ENCODE peak calls at places on chromosomes 2 and 18, in ten cellular contexts. R is body of pancreas, Y is sigmoid colon, T is prostate gland, A is K562, G is IMR-90, Z is Peyer's patch, F is A549, J is ovary, N is heart left ventricle. S is an unnamed sample.

GRCh38 chr18:12597775-12598174 is 60.1 kb downstream of the SPIRE1 start:
- DNase-seq in T (no peak), G (peak; percentile 90), A (no peak), N (peak; percentile 14), R (peak; percentile 68), F (peak; percentile 32), J (peak; percentile 44), Z (no peak), Y (no peak), S (peak; percentile 53)

GRCh38 chr2:184920451-184920965 is 322.2 kb downstream of the ZNF804A start:
- DNase-seq in J (no peak), R (no peak), Z (no peak), T (no peak), N (no peak), A (no peak), G (peak; percentile 9), Y (no peak), F (no peak), S (no peak)

GRCh38 chr2:15636972-15637785 is 45.5 kb downstream of the DDX1 start:
- DNase-seq in A (peak; percentile 77), Z (peak; percentile 63), Y (no peak), R (peak; percentile 57), F (peak; percentile 77), G (peak; percentile 68), N (peak; percentile 71), J (peak; percentile 86), T (peak; percentile 69), S (peak; percentile 38)

GRCh38 chr2:98882971-98883779 is 52.9 kb downstream of the CRACDL start:
- DNase-seq in F (no peak), N (no peak), J (no peak), Z (no peak), T (no peak), G (no peak), A (no peak), R (no peak), Y (no peak), S (no peak)

GRCh38 chr2:199459286-199460100 is 1.8 kb upstream of the SATB2 start:
- DNase-seq in T (peak; percentile 89), F (peak; percentile 71), J (peak; percentile 93), Y (peak; percentile 96), A (peak; percentile 70), G (peak; percentile 95), R (peak; percentile 86), Z (peak; percentile 93), N (peak; percentile 93), S (peak; percentile 71)

GRCh38 chr2:68537872-68538271 is 70.5 kb downstream of the APLF start:
- DNase-seq in Y (no peak), N (no peak), A (no peak), F (no peak), G (peak; percentile 59), T (no peak), Z (no peak), J (no peak), R (no peak), S (no peak)

GRCh38 chr2:173205375-173205774 is 129.7 kb downstream of the MAP3K20 start:
- DNase-seq in T (peak; percentile 63), G (peak; percentile 28), A (no peak), Y (peak; percentile 97), Z (no peak), J (peak; percentile 83), R (peak; percentile 43), N (peak; percentile 81), F (no peak), S (no peak)

GRCh38 chr2:42984617-42985016 is 192.2 kb upstream of the HAAO start:
- DNase-seq in Y (no peak), T (no peak), A (no peak), G (no peak), N (no peak), R (no peak), F (no peak), J (no peak), Z (no peak), S (no peak)

GRCh38 chr2:47725808-47726207 is 57.1 kb upstream of the MSH6 start:
- DNase-seq in T (no peak), G (no peak), A (no peak), N (no peak), F (no peak), Z (no peak), Y (no peak), R (no peak), J (no peak), S (no peak)

GRCh38 chr18:58158008-58158407 is 114.0 kb downstream of the NEDD4L start:
- DNase-seq in F (no peak), J (no peak), G (peak; percentile 8), A (peak; percentile 13), Y (no peak), R (no peak), Z (no peak), T (no peak), N (no peak), S (no peak)

GRCh38 chr2:3536682-3537632 is 17.6 kb upstream of the ADI1 start:
- DNase-seq in A (peak; percentile 79), Z (no peak), R (peak; percentile 35), T (no peak), Y (peak; percentile 84), G (peak; percentile 56), N (peak; percentile 61), F (peak; percentile 81), J (peak; percentile 80), S (peak; percentile 69)

DNA sequence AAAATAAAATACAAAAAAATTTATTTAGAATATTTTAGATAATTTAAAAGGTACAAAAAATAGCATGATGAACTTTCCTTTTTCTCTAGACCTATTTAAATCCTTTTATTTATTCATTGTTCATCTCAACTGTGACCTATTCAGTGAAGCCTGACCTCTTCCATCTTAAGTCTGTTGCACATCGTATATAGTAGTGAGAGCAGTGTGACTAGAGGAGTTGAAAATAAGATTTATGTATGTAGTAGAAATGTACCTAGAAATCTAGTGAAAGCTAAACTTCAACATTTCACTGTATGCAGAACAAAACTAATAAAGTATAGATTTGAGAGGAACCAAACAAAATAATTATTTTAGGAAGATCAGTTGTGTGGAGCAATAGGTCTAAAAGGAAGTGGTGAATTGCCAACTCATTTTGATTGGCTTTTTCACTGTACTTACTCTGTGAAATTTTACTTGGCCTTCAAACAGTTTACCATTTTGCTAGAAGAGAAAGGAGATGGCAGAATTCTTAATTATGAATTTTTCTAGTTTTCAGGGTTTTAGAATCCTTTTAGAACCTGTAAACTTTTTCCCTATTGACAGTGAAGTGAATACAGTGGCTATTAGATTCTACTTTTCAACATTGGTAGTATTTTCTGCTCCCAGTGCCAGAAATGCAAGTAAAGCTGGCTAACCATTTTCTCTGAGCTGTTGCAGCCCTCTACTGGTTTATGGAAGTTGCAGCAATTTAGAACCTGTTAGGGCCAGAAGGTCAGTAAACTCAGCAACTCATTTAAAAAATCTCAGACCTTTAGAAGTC is 11.1 kb downstream of the ANKRD12 start:
- DNase-seq in N (peak; percentile 33), G (peak; percentile 81), F (peak; percentile 41), T (peak; percentile 45), R (peak; percentile 45), J (no peak), Z (no peak), A (peak; percentile 62), Y (no peak), S (peak; percentile 33)
- TF ChIP-seq POLR2A in N (no peak), G (no peak), F (no peak), T (no peak), R (no peak), J (no peak), Z (no peak), A (no peak), Y (no peak), S (no peak)

GRCh38 chr2:206766057-206766930 is 888 bp downstream of the FASTKD2 start:
- DNase-seq in N (no peak), F (no peak), T (no peak), J (no peak), A (no peak), R (no peak), G (no peak), Z (no peak), Y (no peak), S (no peak)

GRCh38 chr2:206764673-206765241 is 371 bp downstream of the MDH1B start:
- DNase-seq in F (peak; percentile 3), J (no peak), Z (no peak), Y (no peak), R (no peak), G (peak; percentile 1), N (no peak), T (no peak), A (no peak), S (no peak)

DNA sequence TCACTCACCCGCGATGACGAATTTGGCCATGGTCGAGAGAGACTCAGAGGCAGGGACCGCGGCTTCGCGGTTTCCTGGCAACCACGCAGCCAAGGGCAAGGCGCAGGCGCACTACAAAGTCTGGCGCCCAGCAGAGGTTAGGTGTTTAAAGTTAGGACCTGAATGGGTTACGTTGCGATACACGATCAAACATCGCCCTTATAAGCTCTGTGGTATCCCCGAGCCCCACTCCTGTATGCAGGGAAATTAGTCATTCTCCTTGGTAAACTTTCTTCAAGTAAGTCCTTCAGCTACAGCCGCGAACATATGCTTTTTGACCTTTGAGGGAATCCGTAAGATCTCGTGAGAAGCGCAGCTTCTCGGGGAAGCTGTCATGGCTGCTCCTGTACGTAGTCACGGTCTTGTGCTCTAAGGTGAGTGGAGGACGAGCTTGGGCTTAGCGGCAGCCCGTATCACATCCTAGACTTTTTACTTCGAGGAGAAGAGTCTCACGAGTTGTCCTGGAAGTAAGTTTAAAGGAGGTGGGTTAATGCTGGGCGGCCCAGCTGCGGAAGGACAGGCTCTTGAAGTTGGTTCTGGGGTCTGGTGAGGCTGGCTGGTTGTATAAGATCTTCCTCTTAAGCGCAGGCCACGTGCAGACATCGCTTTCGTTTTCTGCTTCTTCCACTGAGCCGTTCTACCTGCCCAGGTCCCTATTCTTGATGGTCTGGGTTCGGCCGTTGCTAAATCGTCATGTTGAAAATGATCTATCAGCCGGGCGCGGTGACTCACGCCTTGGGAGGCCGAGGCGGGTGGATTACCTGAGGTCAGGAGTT is at the start of the genes FASTKD2 and MDH1B:
- DNase-seq in Y (peak; percentile 95), F (peak; percentile 72), T (peak; percentile 83), Z (peak; percentile 85), J (peak; percentile 91), G (peak; percentile 97), R (peak; percentile 87), N (peak; percentile 85), A (peak; percentile 77), S (peak; percentile 82)
- TF ChIP-seq POLR2A in Y (peak; percentile 43), F (peak; percentile 75), T (no peak), Z (peak; percentile 67), J (peak; percentile 63), G (peak; percentile 91), R (peak; percentile 87), N (no peak), A (peak; percentile 92), S (peak; percentile 71)

DNA sequence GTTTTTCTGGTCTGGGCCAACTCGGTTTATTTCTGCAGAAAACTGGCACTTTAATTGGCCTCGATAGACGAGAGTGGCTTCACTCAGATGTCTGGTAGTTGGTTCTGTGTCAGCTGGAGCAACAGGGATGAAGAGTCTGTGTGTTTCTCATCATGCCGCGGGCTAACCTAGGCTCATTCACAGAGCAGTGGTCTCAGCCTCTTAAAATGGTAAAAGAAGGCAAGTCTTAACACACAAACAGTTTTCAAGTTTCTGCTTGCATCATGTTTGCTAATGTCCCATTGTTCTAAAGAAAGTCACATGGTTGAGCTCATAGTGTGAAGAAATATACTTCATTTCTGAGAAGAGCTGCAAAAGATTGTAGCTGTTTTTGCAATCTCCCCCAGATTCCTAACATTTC is 37.5 kb upstream of the ANXA4 start:
- DNase-seq in N (no peak), T (peak; percentile 58), G (no peak), J (no peak), R (no peak), A (no peak), F (no peak), Z (no peak), Y (no peak), S (no peak)
- TF ChIP-seq POLR2A in N (no peak), T (no peak), G (no peak), J (no peak), R (no peak), A (no peak), F (no peak), Z (no peak), Y (no peak), S (no peak)

GRCh38 chr2:190319557-190320498 is at the start of gene HIBCH:
- DNase-seq in G (peak; percentile 98), J (peak; percentile 99), A (peak; percentile 85), Y (peak; percentile 99), N (peak; percentile 99), R (peak; percentile 98), T (peak; percentile 99), F (peak; percentile 84), Z (peak; percentile 99), S (peak; percentile 82)
- TF ChIP-seq POLR2A in G (no peak), J (peak; percentile 24), A (peak; percentile 71), Y (peak; percentile 33), N (no peak), R (peak; percentile 91), T (peak; percentile 89), F (peak; percentile 76), Z (peak; percentile 74), S (peak; percentile 80)